ENCODE peak calls at places on chromosomes 13 and 19, in nine cellular contexts. I is stimulated activated CD4-positive, alpha-beta T cell treated with anti-CD3 and anti-CD28 coated beads, TNF-alpha, amount 100 ng/mL, for 48 hours; Y is naive thymus-derived CD8-positive, alpha-beta T cell; W is activated T-helper 9 cell treated with anti-CD3 and anti-CD28 coated beads, Interleukin-2, amount 50 U/mL, for 16 hours; J is T1000; V is astrocyte of the spinal cord; G is bronchial epithelial cell; R is stimulated activated naive CD4-positive, alpha-beta T cell treated with Interleukin-2 at 50 U/mL for 16 hours; L is midbrain. O is an unnamed sample.

GRCh38 chr19:17671906-17672305 is 16.2 kb downstream of the UNC13A start:
- DNase-seq in L (no peak), V (peak), G (peak), R (no peak), I (no peak), Y (no peak), W (no peak), J (peak), O (no peak)

GRCh38 chr13:114123876-114124275 is 8.5 kb downstream of the RASA3 start:
- DNase-seq in R (no peak), I (no peak), V (no peak), J (no peak), L (no peak), W (no peak), Y (no peak), G (no peak), O (no peak)

GRCh38 chr13:31945202-31945978 is 86.2 kb upstream of the FRY start:
- DNase-seq in Y (no peak), I (no peak), V (peak), L (no peak), J (no peak), R (no peak), W (no peak), G (peak), O (peak)

GRCh38 chr13:105333416-105333815 is 1202.0 kb downstream of the EFNB2 start:
- DNase-seq in V (peak), R (no peak), W (no peak), G (no peak), Y (no peak), J (no peak), L (no peak), I (no peak), O (no peak)

GRCh38 chr19:52734340-52734892 is 428 bp downstream of the ZNF611 start:
- DNase-seq in V (peak), L (no peak), J (no peak), G (no peak), W (no peak), R (peak), I (no peak), Y (no peak), O (no peak)

GRCh38 chr13:49627831-49628652 is at the start of gene ARL11:
- DNase-seq in J (no peak), W (peak), G (peak), R (peak), I (peak), Y (peak), L (peak), V (no peak), O (no peak)

GRCh38 chr19:5360003-5360820 is 19.6 kb upstream of the PTPRS start:
- DNase-seq in R (no peak), I (no peak), L (no peak), V (no peak), Y (no peak), W (no peak), G (no peak), J (no peak), O (peak)

GRCh38 chr19:2634960-2635359 is 67.5 kb downstream of the GNG7 start:
- DNase-seq in I (no peak), R (no peak), Y (no peak), J (no peak), L (no peak), W (no peak), G (no peak), V (no peak), O (no peak)

GRCh38 chr13:111006508-111007031 is 91.7 kb upstream of the ANKRD10 start:
- DNase-seq in V (peak), G (peak), I (no peak), W (no peak), J (peak), Y (no peak), L (no peak), R (no peak), O (no peak)

GRCh38 chr19:57359300-57359699 is 4.1 kb upstream of the TRAPPC2B start:
- DNase-seq in Y (no peak), G (no peak), V (no peak), I (no peak), L (no peak), R (no peak), W (no peak), J (no peak), O (no peak)

GRCh38 chr19:23817519-23817918 is 58.8 kb upstream of the ZNF681 start:
- DNase-seq in Y (peak), W (no peak), L (no peak), J (no peak), I (no peak), R (peak), G (peak), V (no peak), O (no peak)

GRCh38 chr19:47275866-47276461 is 1.3 kb downstream of the INAFM1 start:
- DNase-seq in R (no peak), V (peak), G (no peak), Y (no peak), J (no peak), L (no peak), I (no peak), W (no peak), O (no peak)

GRCh38 chr19:56155124-56155687 is 14.1 kb downstream of the ZNF444 start:
- DNase-seq in L (no peak), R (no peak), Y (no peak), I (no peak), J (no peak), G (no peak), W (no peak), V (no peak), O (no peak)

GRCh38 chr19:1871630-1872029 is 8.3 kb upstream of the KLF16 start:
- DNase-seq in W (no peak), J (no peak), L (no peak), Y (no peak), G (no peak), V (no peak), R (no peak), I (no peak), O (no peak)

GRCh38 chr19:41990028-41990427 is 4.0 kb downstream of the ATP1A3 start:
- DNase-seq in G (no peak), V (no peak), R (no peak), L (no peak), Y (no peak), I (no peak), J (no peak), W (no peak), O (no peak)

GRCh38 chr19:38213911-38214625 is 10.0 kb downstream of the DPF1 start:
- DNase-seq in J (peak), G (no peak), R (peak), I (peak), L (peak), W (peak), V (peak), Y (peak), O (no peak)

GRCh38 chr19:33803383-33803782 is 6.7 kb downstream of the KCTD15 start:
- DNase-seq in G (no peak), Y (no peak), I (no peak), V (no peak), L (no peak), W (no peak), J (no peak), R (no peak), O (no peak)

GRCh38 chr13:99266827-99267226 is 8.6 kb upstream of the GPR18 start:
- DNase-seq in J (no peak), R (no peak), I (no peak), G (no peak), Y (no peak), V (no peak), L (no peak), W (no peak), O (no peak)

GRCh38 chr13:106041445-106041844 is 494.0 kb downstream of the EFNB2 start:
- DNase-seq in Y (no peak), L (no peak), R (no peak), J (no peak), V (no peak), W (no peak), I (no peak), G (peak), O (no peak)

GRCh38 chr19:16133818-16134217 is 9.7 kb upstream of the HSH2D start:
- DNase-seq in V (no peak), L (no peak), G (no peak), I (no peak), W (no peak), Y (no peak), J (no peak), R (no peak), O (no peak)

GRCh38 chr19:38139122-38139521 is 84.9 kb downstream of the DPF1 start:
- DNase-seq in J (no peak), Y (no peak), R (no peak), G (no peak), L (no peak), V (no peak), I (no peak), W (no peak), O (no peak)